ENCODE peak calls at places on chromosomes 4 and X, in four cellular contexts. J, B, D and L are unnamed samples.

GRCh38 chrX:1491851-1492349 is 39.2 kb upstream of the ASMTL start:
- DNase-seq in J (peak; percentile 22), D (no peak), B (peak; percentile 37), L (peak; percentile 48)

GRCh38 chrX:9114245-9114644 is 80.3 kb upstream of the FAM9B start:
- DNase-seq in D (no peak), B (no peak), J (no peak), L (no peak)

GRCh38 chrX:71282514-71283408 is 674 bp upstream of the NONO start:
- DNase-seq in J (peak; percentile 24), B (no peak), D (no peak), L (no peak)

GRCh38 chrX:134929813-134930212 is 61.0 kb upstream of the SMIM10 start:
- DNase-seq in B (no peak), D (no peak), J (no peak), L (no peak)

GRCh38 chr4:73707918-73708577 is 32.3 kb upstream of the CXCL8 start:
- DNase-seq in J (no peak), B (peak; percentile 62), D (peak; percentile 54), L (no peak)

GRCh38 chr4:37073226-37073840 is 171.2 kb upstream of the NWD2 start:
- DNase-seq in J (no peak), B (no peak), D (no peak), L (no peak)

GRCh38 chr4:107654694-107655093 is 65.3 kb downstream of the PAPSS1 start:
- DNase-seq in B (no peak), D (no peak), J (no peak), L (peak; percentile 45)

GRCh38 chrX:12249997-12250396 is 111.7 kb downstream of the FRMPD4 start:
- DNase-seq in D (no peak), J (no peak), B (no peak), L (no peak)

GRCh38 chr4:55069248-55069647 is 56.1 kb downstream of the KDR start:
- DNase-seq in J (no peak), D (peak; percentile 18), B (no peak), L (no peak)

GRCh38 chrX:25523574-25523973 is 507.8 kb upstream of the ARX start:
- DNase-seq in J (no peak), B (no peak), D (no peak), L (peak; percentile 42)

GRCh38 chr4:59655996-59656395 is 1544.1 kb upstream of the ADGRL3 start:
- DNase-seq in B (no peak), J (no peak), D (no peak), L (peak; percentile 93)

GRCh38 chr4:54227261-54228063 is 1.6 kb upstream of the PDGFRA start:
- DNase-seq in D (no peak), B (no peak), J (no peak), L (no peak)

GRCh38 chrX:103607385-103608304 is at the start of gene TCEAL3:
- DNase-seq in J (peak; percentile 57), B (no peak), D (peak; percentile 40), L (peak; percentile 35)

GRCh38 chr4:128809477-128810330 is at the start of gene JADE1:
- DNase-seq in D (peak; percentile 91), J (peak; percentile 93), B (peak; percentile 78), L (peak; percentile 98)
- TF ChIP-seq CTCF in D (peak; percentile 64), J (peak; percentile 72), B (peak; percentile 90), L (peak; percentile 82)

DNA sequence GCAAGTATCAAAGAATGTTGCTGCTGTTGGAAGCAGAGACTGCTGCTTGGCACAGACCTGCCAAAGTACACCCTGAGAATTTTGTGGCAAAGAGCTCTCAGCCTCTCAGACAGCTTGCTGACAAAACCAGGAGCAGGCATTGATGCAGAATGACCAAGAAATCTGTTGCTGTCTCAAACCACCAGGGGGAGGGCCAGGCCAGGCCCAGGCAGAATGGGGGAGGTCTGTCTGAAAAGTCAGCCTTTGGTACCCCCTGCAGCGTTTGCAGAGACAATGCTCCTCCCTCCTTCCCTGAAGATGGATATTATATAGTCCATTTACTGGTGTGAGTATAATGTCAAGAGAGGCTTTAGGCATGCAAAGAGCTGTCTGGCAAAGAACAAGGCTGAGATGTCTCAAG is 52.9 kb upstream of the TRPC5OS start:
- DNase-seq in J (no peak), D (no peak), B (no peak), L (peak; percentile 77)
- TF ChIP-seq CTCF in J (no peak), D (peak; percentile 41), B (peak; percentile 45), L (peak; percentile 84)

DNA sequence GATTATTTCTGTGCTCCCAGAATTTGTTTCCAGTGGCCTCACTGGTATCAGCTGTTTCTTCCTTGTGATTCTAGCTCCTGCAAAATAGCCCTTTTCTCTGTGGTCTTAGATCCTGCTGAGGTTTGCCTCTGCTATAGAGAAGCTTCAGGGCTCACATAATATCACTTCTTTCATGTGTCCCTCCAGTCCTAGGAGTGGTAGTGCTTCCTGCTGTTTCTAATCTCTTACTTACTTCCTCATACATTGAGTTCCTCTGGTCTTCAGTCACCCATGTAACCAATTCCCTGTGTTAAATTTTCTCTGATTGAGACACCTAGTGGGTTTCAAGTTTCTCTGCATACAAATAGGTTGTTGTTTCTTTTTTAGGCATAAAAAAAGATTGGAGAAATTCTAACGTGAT is 1567.9 kb downstream of the ARAP2 start:
- DNase-seq in B (no peak), D (no peak), J (no peak), L (no peak)
- TF ChIP-seq CTCF in B (no peak), D (no peak), J (no peak), L (no peak)

DNA sequence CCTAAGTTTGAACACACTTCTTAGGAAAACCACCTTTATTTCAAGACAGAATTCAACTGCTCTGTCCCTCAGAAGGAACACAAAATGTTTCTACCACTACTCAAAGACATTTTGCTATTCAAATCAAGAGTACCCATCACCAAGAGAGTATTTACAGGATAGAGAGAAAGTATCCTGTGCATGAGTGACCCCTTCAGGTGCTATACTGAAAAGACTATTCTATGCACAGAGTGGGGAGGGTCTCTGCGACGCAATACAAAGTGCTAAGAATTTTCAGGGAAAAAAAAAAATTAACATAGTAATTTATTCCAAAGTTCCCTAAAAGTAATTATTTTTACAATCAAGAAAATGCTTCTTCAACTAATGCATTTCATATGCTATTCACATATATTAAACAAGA is 346.4 kb upstream of the FAM241A start:
- DNase-seq in B (no peak), D (no peak), J (no peak), L (peak; percentile 17)
- TF ChIP-seq CTCF in B (peak; percentile 37), D (no peak), J (no peak), L (peak; percentile 51)

GRCh38 chrX:10726647-10727046 is 106.3 kb upstream of the MID1 start:
- DNase-seq in B (no peak), D (no peak), J (no peak), L (no peak)

GRCh38 chrX:10725071-10725470 is 104.7 kb upstream of the MID1 start:
- DNase-seq in D (no peak), J (no peak), B (no peak), L (no peak)

GRCh38 chrX:10722804-10723364 is 102.5 kb upstream of the MID1 start:
- DNase-seq in D (no peak), B (peak; percentile 3), J (peak; percentile 26), L (peak; percentile 42)
- TF ChIP-seq CTCF in D (peak; percentile 77), B (peak; percentile 62), J (peak; percentile 65), L (peak; percentile 62)